ENCODE peak calls at places on chromosomes 11 and 22, in nine cellular contexts. E is OCI-LY7, K is hepatocyte, O is HCT116, Q is SK-N-SH, M is PC-3, D is GM23248, U is neural progenitor cell, C is MM.1S. Y is an unnamed sample.
A peak's percentile ranks its signal among the peaks of the same experiment; 100 is the strongest.

GRCh38 chr11:63985812-63986155 is 454 bp upstream of the OTUB1 start:
- DNase-seq in E (peak; percentile 68), K (no peak), O (no peak), Q (peak; percentile 60), M (no peak), D (peak; percentile 67), U (no peak), C (peak; percentile 57), Y (peak; percentile 66)

GRCh38 chr11:64660205-64660604 is 62.8 kb downstream of the NRXN2 start:
- DNase-seq in E (no peak), K (no peak), O (no peak), Q (no peak), M (no peak), D (no peak), U (no peak), C (no peak), Y (no peak)

GRCh38 chr11:122879785-122880184 is 2.8 kb upstream of the JHY start:
- DNase-seq in E (no peak), K (no peak), O (no peak), Q (peak; percentile 11), M (no peak), D (no peak), U (peak; percentile 47), C (no peak), Y (peak; percentile 77)

GRCh38 chr22:22687638-22688500 is 43.5 kb downstream of the GGTLC2 start:
- DNase-seq in E (peak; percentile 68), K (peak; percentile 76), O (no peak), Q (peak; percentile 60), M (peak; percentile 57), D (peak; percentile 75), U (peak; percentile 67), C (peak; percentile 55), Y (peak; percentile 63)

GRCh38 chr11:115452245-115452644 is 52.0 kb downstream of the CADM1 start:
- DNase-seq in E (no peak), K (no peak), O (no peak), Q (no peak), M (no peak), D (no peak), U (no peak), C (no peak), Y (no peak)

GRCh38 chr11:122756417-122756816 is 81.9 kb upstream of the CRTAM start:
- DNase-seq in E (peak; percentile 91), K (no peak), O (no peak), Q (no peak), M (no peak), D (no peak), U (no peak), C (peak; percentile 47), Y (no peak)

GRCh38 chr11:8650401-8650990 is 32.0 kb downstream of the TRIM66 start:
- DNase-seq in E (no peak), K (no peak), O (no peak), Q (no peak), M (no peak), D (peak; percentile 80), U (no peak), C (no peak), Y (no peak)

GRCh38 chr11:103609117-103610066 is 427.0 kb upstream of the DDI1 start:
- DNase-seq in E (no peak), K (peak; percentile 74), O (peak; percentile 78), Q (no peak), M (peak; percentile 97), D (peak; percentile 89), U (no peak), C (no peak), Y (peak; percentile 66)

GRCh38 chr11:16982809-16983208 is 31.4 kb downstream of the PLEKHA7 start:
- DNase-seq in E (no peak), K (no peak), O (no peak), Q (no peak), M (no peak), D (peak; percentile 7), U (no peak), C (no peak), Y (no peak)

GRCh38 chr11:118618991-118619375 is 11.6 kb downstream of the PHLDB1 start:
- DNase-seq in E (no peak), K (no peak), O (no peak), Q (no peak), M (no peak), D (peak; percentile 89), U (no peak), C (no peak), Y (no peak)

GRCh38 chr11:57432017-57432590 is 5.2 kb upstream of the SLC43A3 start:
- DNase-seq in E (no peak), K (no peak), O (no peak), Q (no peak), M (no peak), D (no peak), U (no peak), C (no peak), Y (no peak)

GRCh38 chr11:57430946-57431345 is 4.0 kb upstream of the SLC43A3 start:
- DNase-seq in E (no peak), K (no peak), O (no peak), Q (no peak), M (no peak), D (no peak), U (no peak), C (no peak), Y (peak; percentile 44)

GRCh38 chr11:57428643-57429042 is 1.7 kb upstream of the SLC43A3 start:
- DNase-seq in E (no peak), K (no peak), O (no peak), Q (no peak), M (no peak), D (no peak), U (no peak), C (no peak), Y (no peak)

GRCh38 chr11:57427692-57428082 is 766 bp upstream of the SLC43A3 start:
- DNase-seq in E (no peak), K (no peak), O (no peak), Q (no peak), M (no peak), D (peak; percentile 94), U (no peak), C (no peak), Y (no peak)

DNA sequence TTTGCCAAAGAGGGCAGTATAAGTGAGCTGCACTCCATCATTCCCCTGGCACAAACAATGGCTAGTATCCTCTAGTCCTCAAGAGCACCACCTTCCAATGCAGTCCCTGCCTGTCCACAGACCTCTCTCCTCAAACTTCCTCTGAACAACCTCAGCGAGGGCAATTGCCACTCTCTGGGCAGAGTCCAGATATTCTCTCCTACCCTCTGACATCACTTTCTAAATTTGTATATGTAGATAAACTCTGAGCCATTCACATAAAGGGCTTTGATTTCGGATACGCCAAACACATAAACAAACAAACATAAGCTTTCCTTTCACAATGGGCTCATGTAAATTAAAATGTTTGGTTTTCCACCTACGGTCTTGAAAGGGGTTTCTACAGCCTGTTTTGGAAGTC is 3.0 kb upstream of the SLC43A3 start:
- DNase-seq in E (no peak), K (no peak), O (no peak), Q (no peak), M (no peak), D (no peak), U (no peak), C (no peak), Y (no peak)
- TF ChIP-seq EZH2phosphoT487 in E (no peak), K (no peak), O (no peak), Q (no peak), M (no peak), D (no peak), U (no peak), C (no peak), Y (no peak)

DNA sequence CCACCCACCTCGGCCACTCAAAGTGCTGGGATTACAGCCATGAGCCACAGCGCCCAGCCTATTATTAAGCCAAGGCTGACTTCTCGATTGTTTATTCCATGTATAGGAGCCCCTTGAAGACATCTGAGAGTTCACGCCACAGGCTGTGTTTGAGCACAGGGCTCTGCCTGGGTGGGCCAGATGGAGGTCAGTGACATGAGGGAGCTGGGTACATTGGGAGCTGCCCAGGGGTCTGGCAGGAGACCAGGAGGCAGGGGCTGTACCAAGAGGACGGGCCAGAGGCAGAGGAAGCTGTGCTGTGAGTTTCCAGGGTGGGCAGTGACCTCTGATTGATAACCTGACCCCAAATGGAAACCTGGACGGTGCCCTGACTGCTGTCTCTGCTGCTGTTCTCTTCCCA is 5.4 kb downstream of the LMF2 start:
- DNase-seq in E (no peak), K (no peak), O (no peak), Q (no peak), M (no peak), D (no peak), U (no peak), C (no peak), Y (no peak)
- TF ChIP-seq EZH2phosphoT487 in E (no peak), K (no peak), O (no peak), Q (no peak), M (no peak), D (no peak), U (no peak), C (no peak), Y (no peak)

DNA sequence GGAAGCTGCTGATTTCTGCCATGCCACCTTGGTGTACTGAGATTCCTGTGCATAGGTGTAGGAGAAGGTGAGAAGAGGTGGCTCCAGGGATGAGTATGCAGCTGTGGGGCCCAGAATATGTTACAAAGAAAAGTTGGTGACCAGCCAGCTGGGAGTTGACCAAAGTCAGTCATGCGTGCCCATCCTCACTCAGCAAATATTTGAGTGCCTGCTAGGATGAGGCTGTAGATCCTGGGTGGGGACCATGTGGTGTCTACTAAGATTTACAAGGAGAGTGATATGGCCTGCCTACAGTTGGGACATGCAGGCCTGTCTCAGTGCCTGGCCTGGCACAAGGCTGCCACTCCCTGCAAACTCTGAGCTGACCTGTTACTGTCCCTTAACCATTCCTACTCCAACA is 19.4 kb downstream of the RNF185 start:
- DNase-seq in E (no peak), K (no peak), O (no peak), Q (no peak), M (peak; percentile 92), D (peak; percentile 76), U (no peak), C (no peak), Y (no peak)
- TF ChIP-seq EZH2phosphoT487 in E (no peak), K (no peak), O (no peak), Q (no peak), M (no peak), D (no peak), U (no peak), C (no peak), Y (no peak)

GRCh38 chr22:46021577-46021976 is 44.6 kb upstream of the WNT7B start:
- DNase-seq in E (no peak), K (no peak), O (no peak), Q (no peak), M (no peak), D (no peak), U (no peak), C (no peak), Y (no peak)

GRCh38 chr22:46025225-46025972 is 48.4 kb upstream of the WNT7B start:
- DNase-seq in E (no peak), K (no peak), O (no peak), Q (no peak), M (no peak), D (no peak), U (no peak), C (no peak), Y (no peak)

GRCh38 chr22:46022881-46023512 is 46.0 kb upstream of the WNT7B start:
- DNase-seq in E (no peak), K (no peak), O (no peak), Q (no peak), M (no peak), D (no peak), U (no peak), C (no peak), Y (no peak)

GRCh38 chr22:46024136-46024840 is 47.3 kb upstream of the WNT7B start:
- DNase-seq in E (no peak), K (no peak), O (no peak), Q (no peak), M (no peak), D (no peak), U (no peak), C (no peak), Y (no peak)

GRCh38 chr22:46023558-46023981 is 46.6 kb upstream of the WNT7B start:
- DNase-seq in E (no peak), K (no peak), O (no peak), Q (no peak), M (no peak), D (peak; percentile 69), U (no peak), C (no peak), Y (no peak)
- TF ChIP-seq EZH2phosphoT487 in E (no peak), K (no peak), O (no peak), Q (no peak), M (no peak), D (no peak), U (no peak), C (no peak), Y (no peak)